ENCODE peak calls at places on chromosomes 2 and 18, in six cellular contexts. Q, B, Z, L, U and J are unnamed samples.

GRCh38 chr2:230472619-230473018 is 56.6 kb downstream of the SP100 start:
- DNase-seq in Z (peak), L (no peak), U (no peak), B (no peak), Q (no peak), J (peak)

GRCh38 chr2:57597940-57598339 is 448.7 kb upstream of the VRK2 start:
- DNase-seq in Z (no peak), Q (no peak), U (no peak), L (no peak), B (no peak), J (no peak)

GRCh38 chr2:34102359-34102758 is 503.3 kb upstream of the FAM98A start:
- DNase-seq in U (no peak), Z (no peak), B (no peak), L (no peak), Q (no peak), J (no peak)

GRCh38 chr2:118580651-118581050 is 266.8 kb downstream of the EN1 start:
- DNase-seq in B (no peak), Q (no peak), U (no peak), L (no peak), Z (no peak), J (no peak)

GRCh38 chr2:157471078-157471477 is 27.2 kb upstream of the CYTIP start:
- DNase-seq in Z (no peak), U (no peak), Q (no peak), B (peak), L (no peak), J (no peak)

GRCh38 chr2:113977660-113978523 is 88.0 kb downstream of the ACTR3 start:
- DNase-seq in B (no peak), U (no peak), L (no peak), Z (peak), Q (no peak), J (peak)

GRCh38 chr18:47754311-47755101 is 176.0 kb downstream of the SMAD2 start:
- DNase-seq in Q (peak), Z (no peak), B (peak), L (peak), U (no peak), J (no peak)

GRCh38 chr18:80249217-80250093 is 2.1 kb upstream of the PARD6G start:
- DNase-seq in Q (no peak), L (no peak), Z (no peak), U (no peak), B (no peak), J (no peak)

GRCh38 chr2:130791617-130791939 is 36.2 kb downstream of the AMER3 start:
- DNase-seq in Q (no peak), U (no peak), L (no peak), Z (no peak), B (no peak), J (no peak)

GRCh38 chr2:241443486-241444223 is 64.7 kb downstream of the STK25 start:
- DNase-seq in U (no peak), Q (peak), L (no peak), Z (no peak), B (peak), J (peak)

GRCh38 chr2:75010571-75010970 is 52.1 kb downstream of the POLE4 start:
- DNase-seq in U (no peak), Z (no peak), B (no peak), Q (no peak), L (no peak), J (no peak)

GRCh38 chr2:138110453-138111083 is 146.3 kb downstream of the HNMT start:
- DNase-seq in U (no peak), Z (no peak), L (no peak), B (no peak), Q (no peak), J (no peak)

GRCh38 chr2:120825370-120826259 is 89.9 kb downstream of the GLI2 start:
- DNase-seq in B (no peak), Z (peak), Q (peak), L (no peak), U (peak), J (no peak)

GRCh38 chr2:204362603-204363002 is 182.7 kb upstream of the PARD3B start:
- DNase-seq in B (no peak), Q (no peak), Z (no peak), U (no peak), L (no peak), J (no peak)

GRCh38 chr2:219277703-219278654 is 1.2 kb upstream of the DNAJB2 start:
- DNase-seq in Z (peak), B (peak), L (peak), Q (peak), U (peak), J (peak)

GRCh38 chr2:168156661-168157060 is 90.7 kb downstream of the STK39 start:
- DNase-seq in Z (no peak), Q (peak), L (no peak), U (no peak), B (no peak), J (no peak)

GRCh38 chr2:226660524-226660923 is 139.1 kb downstream of the IRS1 start:
- DNase-seq in B (no peak), Q (peak), U (peak), L (no peak), Z (peak), J (peak)

GRCh38 chr2:205914198-205914597 is 171.8 kb downstream of the INO80D start:
- DNase-seq in L (no peak), U (no peak), Q (no peak), Z (no peak), B (no peak), J (no peak)

GRCh38 chr2:21317131-21317530 is 193.4 kb downstream of the TDRD15 start:
- DNase-seq in U (peak), B (peak), Z (peak), Q (peak), L (peak), J (no peak)

GRCh38 chr2:211957799-211958198 is 580.8 kb downstream of the ERBB4 start:
- DNase-seq in Z (no peak), B (peak), Q (no peak), U (no peak), L (no peak), J (no peak)

GRCh38 chr18:32958746-32959145 is 185.9 kb upstream of the KLHL14 start:
- DNase-seq in B (no peak), L (no peak), U (no peak), Z (no peak), Q (no peak), J (no peak)

GRCh38 chr18:23238651-23239349 is 103.5 kb downstream of the CABLES1 start:
- DNase-seq in B (no peak), L (no peak), Q (no peak), U (no peak), Z (no peak), J (no peak)

GRCh38 chr2:221753401-221753800 is 181.3 kb upstream of the EPHA4 start:
- DNase-seq in B (no peak), U (no peak), Q (no peak), Z (no peak), L (no peak), J (no peak)

GRCh38 chr2:75403991-75404428 is 156.7 kb downstream of the EVA1A start:
- DNase-seq in U (no peak), L (no peak), Z (no peak), Q (no peak), B (peak), J (peak)

GRCh38 chr18:12443631-12444030 is 35.9 kb downstream of the PRELID3A start:
- DNase-seq in Q (no peak), B (no peak), U (no peak), L (no peak), Z (no peak), J (no peak)

GRCh38 chr2:106572541-106573148 is 85.5 kb downstream of the CD8B2 start:
- DNase-seq in U (no peak), Z (no peak), Q (no peak), B (no peak), L (no peak), J (no peak)

GRCh38 chr18:57062841-57063240 is 84.0 kb upstream of the BOD1L2 start:
- DNase-seq in U (no peak), Z (no peak), L (no peak), B (no peak), Q (no peak), J (no peak)

GRCh38 chr18:9328776-9329175 is 5.8 kb upstream of the TWSG1 start:
- DNase-seq in Z (no peak), B (no peak), L (no peak), Q (no peak), U (no peak), J (no peak)

GRCh38 chr2:236086971-236087465 is 81.2 kb downstream of the GBX2 start:
- DNase-seq in L (no peak), Q (no peak), B (no peak), Z (no peak), U (no peak), J (peak)

GRCh38 chr2:2681611-2682295 is 350.7 kb upstream of the MYT1L start:
- DNase-seq in Z (no peak), U (no peak), B (no peak), L (no peak), Q (no peak), J (no peak)

GRCh38 chr2:200585730-200586643 is at the start of gene AOX1:
- DNase-seq in Q (peak), U (peak), Z (peak), B (peak), L (peak), J (no peak)

GRCh38 chr2:8684421-8684884 is 2.6 kb downstream of the ID2 start:
- DNase-seq in B (peak), Q (peak), U (peak), L (no peak), Z (peak), J (no peak)

GRCh38 chr2:105848367-105848766 is 103.7 kb downstream of the NCK2 start:
- DNase-seq in L (no peak), U (no peak), Q (no peak), B (no peak), Z (no peak), J (no peak)

GRCh38 chr2:223008936-223009335 is 43.1 kb upstream of the KCNE4 start:
- DNase-seq in L (no peak), Q (no peak), U (no peak), Z (no peak), B (no peak), J (no peak)

GRCh38 chr18:13320891-13321425 is 102.4 kb downstream of the LDLRAD4 start:
- DNase-seq in Z (no peak), L (no peak), Q (no peak), B (no peak), U (no peak), J (no peak)

GRCh38 chr2:139529045-139529444 is 748.9 kb upstream of the NXPH2 start:
- DNase-seq in L (no peak), U (no peak), Z (no peak), B (no peak), Q (peak), J (no peak)

GRCh38 chr2:233006648-233007047 is 6.4 kb downstream of the NGEF start:
- DNase-seq in Z (no peak), U (no peak), B (no peak), L (no peak), Q (no peak), J (no peak)

GRCh38 chr2:233009661-233010060 is 3.4 kb downstream of the NGEF start:
- DNase-seq in L (no peak), Z (no peak), Q (no peak), B (no peak), U (no peak), J (no peak)

GRCh38 chr2:233007739-233008138 is 5.3 kb downstream of the NGEF start:
- DNase-seq in Z (no peak), U (no peak), Q (no peak), B (no peak), L (no peak), J (no peak)

GRCh38 chr2:233005096-233005495 is 8.0 kb downstream of the NGEF start:
- DNase-seq in B (no peak), U (no peak), Z (no peak), Q (no peak), L (no peak), J (no peak)

GRCh38 chr2:233007270-233007669 is 5.8 kb downstream of the NGEF start:
- DNase-seq in U (no peak), Q (no peak), B (no peak), Z (no peak), L (no peak), J (no peak)
- TF ChIP-seq CTCF in U (no peak), Q (no peak), B (no peak), Z (no peak), L (no peak), J (no peak)

GRCh38 chr18:48902023-48902855 is 48.5 kb downstream of the SMAD7 start:
- DNase-seq in Q (peak), Z (peak), B (no peak), U (peak), L (no peak), J (peak)
- TF ChIP-seq CTCF in Q (no peak), Z (no peak), B (no peak), U (no peak), L (no peak), J (no peak)

DNA sequence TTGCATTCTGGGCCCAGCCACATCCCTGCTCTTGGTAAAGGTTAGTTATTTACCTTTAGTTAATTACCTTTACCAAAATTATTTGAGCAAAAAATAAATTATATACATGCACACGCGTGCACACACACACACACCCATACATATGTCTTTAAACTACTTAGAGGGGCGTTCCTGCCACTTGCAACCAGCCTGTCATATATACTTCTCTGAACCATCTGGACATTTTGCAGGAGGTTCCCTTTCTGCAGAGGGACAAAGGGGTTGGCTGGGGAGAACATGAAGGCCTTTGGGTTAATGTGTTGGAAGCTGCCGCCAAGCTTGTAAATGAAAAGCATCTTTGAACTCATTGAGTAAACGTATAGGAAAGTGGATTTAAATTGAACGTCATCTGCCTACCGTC is 46.3 kb downstream of the SERTAD2 start:
- DNase-seq in B (no peak), U (no peak), L (no peak), Z (no peak), Q (no peak), J (no peak)
- TF ChIP-seq CTCF in B (no peak), U (no peak), L (no peak), Z (no peak), Q (no peak), J (no peak)

GRCh38 chr2:38549851-38550250 is 52.9 kb downstream of the HNRNPLL start:
- DNase-seq in Z (no peak), L (no peak), U (no peak), Q (no peak), B (no peak), J (no peak)
- TF ChIP-seq CTCF in Z (no peak), L (no peak), U (no peak), Q (no peak), B (no peak), J (no peak)

GRCh38 chr2:86484385-86484784 is 43.2 kb downstream of the KDM3A start:
- DNase-seq in Z (no peak), B (no peak), L (no peak), Q (no peak), U (no peak), J (no peak)

GRCh38 chr2:86488561-86489250 is 47.5 kb downstream of the KDM3A start:
- DNase-seq in U (no peak), Z (no peak), B (no peak), L (no peak), Q (no peak), J (no peak)

GRCh38 chr2:86485103-86485502 is 43.9 kb downstream of the KDM3A start:
- DNase-seq in B (no peak), Z (no peak), Q (no peak), U (no peak), L (no peak), J (no peak)

GRCh38 chr2:86489542-86489941 is 48.4 kb downstream of the KDM3A start:
- DNase-seq in U (no peak), Z (no peak), L (no peak), Q (no peak), B (no peak), J (no peak)

DNA sequence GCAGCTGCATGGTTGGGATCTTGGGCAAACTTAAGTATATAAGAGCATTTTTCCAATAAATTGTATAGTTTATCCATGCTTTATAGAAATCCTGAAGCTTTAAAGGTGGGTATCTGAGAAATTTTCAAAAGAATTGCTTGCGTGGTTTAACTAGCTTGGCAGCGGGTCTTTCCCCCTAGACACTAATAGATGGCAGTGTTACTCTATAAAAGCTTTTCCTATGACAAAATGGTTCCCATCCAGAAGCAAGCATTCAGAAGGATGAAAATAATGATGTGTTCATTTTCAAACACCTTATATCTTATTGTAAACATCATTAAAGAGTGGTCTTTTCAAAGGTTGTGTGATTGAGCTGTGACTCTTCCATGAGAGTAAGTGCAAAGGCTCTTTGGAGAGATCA is 45.9 kb downstream of the KDM3A start:
- DNase-seq in Q (no peak), L (no peak), B (no peak), U (no peak), Z (no peak), J (no peak)
- TF ChIP-seq CTCF in Q (no peak), L (no peak), B (no peak), U (no peak), Z (no peak), J (no peak)

GRCh38 chr2:65353046-65353445 is 79.4 kb downstream of the SPRED2 start:
- DNase-seq in L (no peak), Q (no peak), B (no peak), U (no peak), Z (no peak), J (no peak)
- TF ChIP-seq CTCF in L (no peak), Q (no peak), B (no peak), U (no peak), Z (no peak), J (no peak)

DNA sequence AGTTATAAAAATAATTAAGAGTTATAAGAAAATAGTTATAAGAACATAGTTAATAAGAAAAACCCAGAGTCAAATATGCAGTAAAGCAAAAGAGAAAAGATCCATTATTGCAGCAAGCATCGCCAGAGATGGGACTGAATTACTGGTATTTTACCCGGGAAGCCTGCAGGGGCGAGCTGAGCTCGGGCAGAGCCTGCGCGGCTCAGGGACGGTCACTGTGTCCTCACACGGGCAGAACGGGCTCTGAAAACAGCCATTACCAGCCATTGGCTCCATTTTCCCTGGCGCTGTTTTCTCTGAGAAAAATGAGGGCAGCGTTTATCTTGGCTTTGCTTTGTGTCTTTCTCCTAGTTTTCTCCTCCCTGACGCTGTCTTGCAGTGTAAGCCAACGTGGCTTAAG is 95.3 kb upstream of the ALKAL2 start:
- DNase-seq in Z (no peak), Q (no peak), U (no peak), L (peak), B (no peak), J (no peak)
- TF ChIP-seq CTCF in Z (no peak), Q (no peak), U (no peak), L (peak), B (no peak), J (no peak)

DNA sequence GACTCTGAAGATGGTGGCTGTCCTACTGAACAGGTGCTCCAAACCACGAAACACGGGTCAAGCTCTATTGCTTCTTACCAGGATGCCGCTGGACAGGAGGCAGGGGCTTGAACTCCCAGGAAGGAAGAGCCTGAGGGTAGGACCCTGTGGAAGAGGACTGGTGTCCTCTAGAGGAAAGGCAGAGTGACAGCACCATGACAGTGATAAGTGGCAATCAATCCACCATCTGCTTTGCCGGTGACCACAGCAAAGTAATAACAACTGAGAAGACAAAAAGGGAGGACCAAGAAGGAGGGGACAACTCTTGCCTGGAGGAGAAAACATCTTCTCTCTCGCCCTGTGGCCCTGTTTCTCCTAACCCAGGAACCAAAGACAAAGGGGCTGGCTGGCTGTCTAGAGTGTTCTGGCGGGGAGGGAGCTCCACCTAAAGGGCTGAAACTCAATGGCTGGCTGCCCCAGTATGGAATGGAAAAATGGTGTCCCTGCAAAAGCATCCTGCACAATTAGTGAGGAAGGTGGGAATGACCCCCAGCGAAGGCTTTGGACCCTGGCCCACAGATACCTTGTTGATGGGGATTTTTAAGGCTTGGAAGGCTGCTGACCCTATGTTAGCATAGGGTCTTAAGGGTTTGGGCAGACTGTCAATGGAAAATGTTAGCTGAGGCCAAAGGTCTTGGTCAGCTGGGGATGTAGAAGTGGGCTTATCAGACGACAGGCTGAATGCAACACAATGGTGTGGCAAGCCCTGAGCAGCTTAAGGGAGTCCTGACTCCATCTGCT is 35.4 kb downstream of the PROC start:
- DNase-seq in Q (no peak), U (no peak), Z (no peak), B (peak), L (no peak), J (no peak)
- TF ChIP-seq CTCF in Q (no peak), U (no peak), Z (no peak), B (no peak), L (peak), J (peak)

GRCh38 chr2:134763164-134763710 is 44.4 kb upstream of the TMEM163 start:
- DNase-seq in L (no peak), Z (no peak), Q (no peak), U (no peak), B (no peak), J (no peak)

GRCh38 chr2:134764164-134764563 is 45.4 kb upstream of the TMEM163 start:
- DNase-seq in U (no peak), L (no peak), Q (no peak), Z (peak), B (no peak), J (no peak)

GRCh38 chr2:134762508-134762907 is 43.7 kb upstream of the TMEM163 start:
- DNase-seq in Z (peak), L (no peak), U (no peak), B (no peak), Q (no peak), J (no peak)

GRCh38 chr2:134766583-134766982 is 47.8 kb upstream of the TMEM163 start:
- DNase-seq in L (no peak), Q (no peak), U (no peak), Z (no peak), B (no peak), J (no peak)

GRCh38 chr2:134765987-134766386 is 47.2 kb upstream of the TMEM163 start:
- DNase-seq in Z (no peak), U (no peak), L (no peak), B (no peak), Q (no peak), J (no peak)
- TF ChIP-seq CTCF in Z (no peak), U (no peak), L (no peak), B (no peak), Q (no peak), J (no peak)